ENCODE peak calls at places on chromosomes 5 and 9, in eight cellular contexts. One of them, this sample, is unnamed.

GRCh38 chr9:136522354-136523237 is 23.3 kb downstream of the NOTCH1 start:
- ATAC-seq in left cardiac atrium: no peak
- ATAC-seq in body of pancreas: no peak
- ATAC-seq in lower lobe of right lung: peak
- ATAC-seq in naive thymus-derived CD8-positive, alpha-beta T cell: no peak
- ATAC-seq in GM23338: no peak
- ATAC-seq in HepG2: no peak
- ATAC-seq in aorta: no peak
- ATAC-seq in this sample: no peak

GRCh38 chr9:133440884-133441283 is 18.7 kb downstream of the ADAMTS13 start:
- ATAC-seq in left cardiac atrium: no peak
- ATAC-seq in body of pancreas: no peak
- ATAC-seq in lower lobe of right lung: no peak
- ATAC-seq in naive thymus-derived CD8-positive, alpha-beta T cell: peak
- ATAC-seq in GM23338: no peak
- ATAC-seq in HepG2: no peak
- ATAC-seq in aorta: no peak
- ATAC-seq in this sample: peak

GRCh38 chr9:35689351-35689600 is 449 bp downstream of the TPM2 start:
- ATAC-seq in left cardiac atrium: no peak
- ATAC-seq in body of pancreas: no peak
- ATAC-seq in lower lobe of right lung: no peak
- ATAC-seq in naive thymus-derived CD8-positive, alpha-beta T cell: no peak
- ATAC-seq in GM23338: no peak
- ATAC-seq in HepG2: peak
- ATAC-seq in aorta: no peak
- ATAC-seq in this sample: no peak

GRCh38 chr9:94083384-94083783 is 880 bp upstream of the PTPDC1 start:
- ATAC-seq in left cardiac atrium: no peak
- ATAC-seq in body of pancreas: no peak
- ATAC-seq in lower lobe of right lung: peak
- ATAC-seq in naive thymus-derived CD8-positive, alpha-beta T cell: no peak
- ATAC-seq in GM23338: no peak
- ATAC-seq in HepG2: no peak
- ATAC-seq in aorta: no peak
- ATAC-seq in this sample: no peak

GRCh38 chr5:53069626-53070025 is 39.9 kb downstream of the MOCS2 start:
- ATAC-seq in left cardiac atrium: no peak
- ATAC-seq in body of pancreas: no peak
- ATAC-seq in lower lobe of right lung: no peak
- ATAC-seq in naive thymus-derived CD8-positive, alpha-beta T cell: no peak
- ATAC-seq in GM23338: no peak
- ATAC-seq in HepG2: no peak
- ATAC-seq in aorta: no peak
- ATAC-seq in this sample: peak

GRCh38 chr9:80650964-80651555 is 1038.3 kb downstream of the TLE1 start:
- ATAC-seq in left cardiac atrium: peak
- ATAC-seq in body of pancreas: no peak
- ATAC-seq in lower lobe of right lung: peak
- ATAC-seq in naive thymus-derived CD8-positive, alpha-beta T cell: no peak
- ATAC-seq in GM23338: no peak
- ATAC-seq in HepG2: no peak
- ATAC-seq in aorta: peak
- ATAC-seq in this sample: no peak

GRCh38 chr5:135246605-135246922 is 152.5 kb downstream of the MACROH2A1 start:
- ATAC-seq in left cardiac atrium: no peak
- ATAC-seq in body of pancreas: no peak
- ATAC-seq in lower lobe of right lung: peak
- ATAC-seq in naive thymus-derived CD8-positive, alpha-beta T cell: no peak
- ATAC-seq in GM23338: no peak
- ATAC-seq in HepG2: no peak
- ATAC-seq in aorta: no peak
- ATAC-seq in this sample: peak

GRCh38 chr5:88691945-88692868 is 190.8 kb downstream of the MEF2C start:
- ATAC-seq in left cardiac atrium: no peak
- ATAC-seq in body of pancreas: no peak
- ATAC-seq in lower lobe of right lung: peak
- ATAC-seq in naive thymus-derived CD8-positive, alpha-beta T cell: no peak
- ATAC-seq in GM23338: peak
- ATAC-seq in HepG2: peak
- ATAC-seq in aorta: no peak
- ATAC-seq in this sample: no peak

GRCh38 chr5:77419644-77420582 is 72.2 kb downstream of the WDR41 start:
- ATAC-seq in left cardiac atrium: no peak
- ATAC-seq in body of pancreas: no peak
- ATAC-seq in lower lobe of right lung: peak
- ATAC-seq in naive thymus-derived CD8-positive, alpha-beta T cell: no peak
- ATAC-seq in GM23338: no peak
- ATAC-seq in HepG2: no peak
- ATAC-seq in aorta: no peak
- ATAC-seq in this sample: no peak

GRCh38 chr5:66207800-66208561 is 63.9 kb downstream of the SREK1 start:
- ATAC-seq in left cardiac atrium: no peak
- ATAC-seq in body of pancreas: no peak
- ATAC-seq in lower lobe of right lung: no peak
- ATAC-seq in naive thymus-derived CD8-positive, alpha-beta T cell: no peak
- ATAC-seq in GM23338: no peak
- ATAC-seq in HepG2: no peak
- ATAC-seq in aorta: peak
- ATAC-seq in this sample: no peak

GRCh38 chr9:70557665-70558419 is 143.4 kb upstream of the KLF9 start:
- ATAC-seq in left cardiac atrium: no peak
- ATAC-seq in body of pancreas: no peak
- ATAC-seq in lower lobe of right lung: no peak
- ATAC-seq in naive thymus-derived CD8-positive, alpha-beta T cell: no peak
- ATAC-seq in GM23338: no peak
- ATAC-seq in HepG2: no peak
- ATAC-seq in aorta: no peak
- ATAC-seq in this sample: no peak

GRCh38 chr9:106869458-106869857 is 6.5 kb downstream of the ZNF462 start:
- ATAC-seq in left cardiac atrium: peak
- ATAC-seq in body of pancreas: no peak
- ATAC-seq in lower lobe of right lung: no peak
- ATAC-seq in naive thymus-derived CD8-positive, alpha-beta T cell: no peak
- ATAC-seq in GM23338: no peak
- ATAC-seq in HepG2: no peak
- ATAC-seq in aorta: peak
- ATAC-seq in this sample: no peak

GRCh38 chr9:115106642-115107041 is 11.3 kb downstream of the TNC start:
- ATAC-seq in left cardiac atrium: no peak
- ATAC-seq in body of pancreas: no peak
- ATAC-seq in lower lobe of right lung: peak
- ATAC-seq in naive thymus-derived CD8-positive, alpha-beta T cell: no peak
- ATAC-seq in GM23338: no peak
- ATAC-seq in HepG2: no peak
- ATAC-seq in aorta: no peak
- ATAC-seq in this sample: no peak

GRCh38 chr5:109035470-109035869 is 287.8 kb downstream of the FER start:
- ATAC-seq in left cardiac atrium: no peak
- ATAC-seq in body of pancreas: no peak
- ATAC-seq in lower lobe of right lung: no peak
- ATAC-seq in naive thymus-derived CD8-positive, alpha-beta T cell: no peak
- ATAC-seq in GM23338: no peak
- ATAC-seq in HepG2: no peak
- ATAC-seq in aorta: no peak
- ATAC-seq in this sample: no peak